ENCODE peak calls at places on chromosomes 12 and 14, in eight cellular contexts. E is HFF-Myc, W is thyroid gland, O is MCF 10A, J is AG08395, Q is pulmonary artery endothelial cell, S is ureter, F is fibroblast of the aortic adventitia. P is an unnamed sample.

GRCh38 chr12:57718641-57719528 is 19.7 kb downstream of the AGAP2 start:
- DNase-seq in E (no peak), W (no peak), O (no peak), J (no peak), Q (no peak), S (no peak), F (no peak), P (no peak)

GRCh38 chr14:102622262-102622885 is 29.9 kb downstream of the RCOR1 start:
- DNase-seq in E (no peak), W (no peak), O (no peak), J (no peak), Q (no peak), S (no peak), F (no peak), P (no peak)

GRCh38 chr12:50751921-50752721 is 11.8 kb upstream of the ATF1 start:
- DNase-seq in E (no peak), W (no peak), O (no peak), J (no peak), Q (no peak), S (peak), F (no peak), P (no peak)

GRCh38 chr14:39488600-39488999 is 56.4 kb upstream of the FBXO33 start:
- DNase-seq in E (no peak), W (no peak), O (peak), J (no peak), Q (no peak), S (no peak), F (peak), P (no peak)

GRCh38 chr12:101039848-101040531 is 170.0 kb downstream of the SLC5A8 start:
- DNase-seq in E (no peak), W (no peak), O (no peak), J (no peak), Q (no peak), S (no peak), F (no peak), P (no peak)

GRCh38 chr12:111224196-111225066 is 144.5 kb downstream of the PHETA1 start:
- DNase-seq in E (no peak), W (no peak), O (no peak), J (no peak), Q (no peak), S (no peak), F (no peak), P (no peak)

GRCh38 chr14:55638665-55639064 is 58.7 kb downstream of the KTN1 start:
- DNase-seq in E (no peak), W (no peak), O (no peak), J (no peak), Q (no peak), S (no peak), F (no peak), P (no peak)

GRCh38 chr12:34625116-34625515 is 602.8 kb downstream of the ALG10 start:
- DNase-seq in E (no peak), W (no peak), O (peak), J (no peak), Q (no peak), S (no peak), F (peak), P (no peak)

GRCh38 chr12:26713885-26714383 is 119.1 kb downstream of the ITPR2 start:
- DNase-seq in E (no peak), W (no peak), O (no peak), J (no peak), Q (no peak), S (no peak), F (no peak), P (no peak)

GRCh38 chr14:105241641-105242040 is 6.7 kb upstream of the BTBD6 start:
- DNase-seq in E (no peak), W (no peak), O (no peak), J (no peak), Q (no peak), S (no peak), F (no peak), P (no peak)

GRCh38 chr14:21467620-21468019 is 9.1 kb downstream of the RAB2B start:
- DNase-seq in E (no peak), W (no peak), O (peak), J (no peak), Q (peak), S (no peak), F (peak), P (no peak)

GRCh38 chr14:54564799-54565235 is 2.1 kb upstream of the SAMD4A start:
- DNase-seq in E (no peak), W (peak), O (peak), J (peak), Q (no peak), S (peak), F (peak), P (no peak)

GRCh38 chr12:117038919-117039318 is 60.3 kb downstream of the TESC start:
- DNase-seq in E (no peak), W (no peak), O (no peak), J (no peak), Q (no peak), S (no peak), F (no peak), P (no peak)

GRCh38 chr14:81594012-81594411 is 60.4 kb upstream of the SEL1L start:
- DNase-seq in E (no peak), W (no peak), O (peak), J (no peak), Q (no peak), S (no peak), F (no peak), P (no peak)

GRCh38 chr12:122547330-122547729 is 20.3 kb downstream of the KNTC1 start:
- DNase-seq in E (no peak), W (no peak), O (no peak), J (no peak), Q (no peak), S (no peak), F (no peak), P (no peak)

GRCh38 chr14:69615471-69616407 is 4.3 kb downstream of the SUSD6 start:
- DNase-seq in E (peak), W (peak), O (peak), J (peak), Q (no peak), S (peak), F (peak), P (peak)

GRCh38 chr14:90756755-90757345 is 59.4 kb downstream of the TTC7B start:
- DNase-seq in E (no peak), W (no peak), O (no peak), J (no peak), Q (no peak), S (no peak), F (no peak), P (peak)

GRCh38 chr12:6961695-6962284 is 8.7 kb downstream of the PHB2 start:
- DNase-seq in E (no peak), W (peak), O (peak), J (peak), Q (no peak), S (no peak), F (peak), P (peak)

GRCh38 chr12:30968211-30968610 is 41.7 kb downstream of the TSPAN11 start:
- DNase-seq in E (no peak), W (no peak), O (no peak), J (no peak), Q (no peak), S (no peak), F (no peak), P (no peak)

GRCh38 chr14:21267886-21268611 is 1.2 kb downstream of the HNRNPC start:
- DNase-seq in E (no peak), W (no peak), O (no peak), J (no peak), Q (no peak), S (no peak), F (peak), P (no peak)

GRCh38 chr14:71908141-71908540 is 24.1 kb upstream of the RGS6 start:
- DNase-seq in E (no peak), W (peak), O (no peak), J (no peak), Q (no peak), S (no peak), F (no peak), P (no peak)

GRCh38 chr14:56341766-56342418 is 223.7 kb downstream of the PELI2 start:
- DNase-seq in E (no peak), W (no peak), O (no peak), J (no peak), Q (no peak), S (no peak), F (peak), P (no peak)

GRCh38 chr14:30559638-30560071 is 697 bp downstream of the G2E3 start:
- DNase-seq in E (no peak), W (no peak), O (peak), J (peak), Q (no peak), S (no peak), F (peak), P (no peak)

GRCh38 chr12:21350975-21351374 is 16.3 kb upstream of the SLCO1A2 start:
- DNase-seq in E (no peak), W (no peak), O (no peak), J (no peak), Q (no peak), S (no peak), F (no peak), P (no peak)

GRCh38 chr14:55610717-55611370 is 30.8 kb downstream of the KTN1 start:
- DNase-seq in E (no peak), W (peak), O (no peak), J (no peak), Q (no peak), S (no peak), F (no peak), P (no peak)

GRCh38 chr12:5070090-5070489 is 26.4 kb downstream of the KCNA5 start:
- DNase-seq in E (no peak), W (no peak), O (no peak), J (no peak), Q (no peak), S (no peak), F (no peak), P (no peak)

GRCh38 chr12:55721601-55722213 is 1.5 kb downstream of the RDH5 start:
- DNase-seq in E (no peak), W (no peak), O (no peak), J (no peak), Q (no peak), S (no peak), F (no peak), P (no peak)

GRCh38 chr12:53289891-53290290 is 5.5 kb upstream of the PFDN5 start:
- DNase-seq in E (no peak), W (no peak), O (no peak), J (peak), Q (no peak), S (no peak), F (peak), P (no peak)

GRCh38 chr12:68259318-68259940 is 6.0 kb upstream of the IL22 start:
- DNase-seq in E (no peak), W (no peak), O (peak), J (peak), Q (no peak), S (no peak), F (peak), P (no peak)

GRCh38 chr14:49427117-49427516 is 159.1 kb downstream of the RPS29 start:
- DNase-seq in E (no peak), W (no peak), O (no peak), J (no peak), Q (no peak), S (no peak), F (no peak), P (no peak)

GRCh38 chr14:97315790-97316189 is 518.6 kb downstream of the VRK1 start:
- DNase-seq in E (no peak), W (no peak), O (peak), J (no peak), Q (no peak), S (no peak), F (no peak), P (no peak)

GRCh38 chr12:53974084-53975018 is at the start of gene HOTAIR:
- DNase-seq in E (no peak), W (no peak), O (peak), J (peak), Q (no peak), S (no peak), F (no peak), P (no peak)

GRCh38 chr12:79522657-79523386 is 167.9 kb downstream of the PAWR start:
- DNase-seq in E (no peak), W (no peak), O (no peak), J (no peak), Q (no peak), S (no peak), F (no peak), P (no peak)

GRCh38 chr12:39332661-39333175 is 110.2 kb downstream of the KIF21A start:
- DNase-seq in E (no peak), W (no peak), O (no peak), J (no peak), Q (no peak), S (no peak), F (no peak), P (no peak)